ENCODE peak calls at places on chromosomes 1 and 21, in six cellular contexts. C is transverse colon, I is tibial artery, Q is upper lobe of right lung, M is stomach, F is neural progenitor cell. B is an unnamed sample. For H3K4me1 and H3K27me3, the result is how much of the 10 kb centered on the place peaks cover.

GRCh38 chr1:89725016-89725380 is 92.1 kb downstream of the LRRC8C start:
- DNase-seq in C (peak), I (no peak), Q (no peak), M (no peak), F (no peak), B (no peak)

GRCh38 chr1:89854140-89854539 is 33.3 kb downstream of the LRRC8D start:
- DNase-seq in C (no peak), I (no peak), Q (no peak), M (no peak), F (no peak), B (no peak)

GRCh38 chr1:93775224-93775623 is 93.6 kb upstream of the BCAR3 start:
- DNase-seq in C (no peak), I (no peak), Q (peak), M (no peak), F (no peak), B (no peak)

GRCh38 chr1:99570486-99571089 is 75.3 kb upstream of the PALMD start:
- DNase-seq in C (no peak), I (no peak), Q (no peak), M (no peak), F (no peak), B (no peak)

GRCh38 chr21:42406201-42406601 is 2.5 kb downstream of the UBASH3A start:
- DNase-seq in C (peak), I (no peak), Q (peak), M (no peak), F (no peak), B (peak)

GRCh38 chr1:65674522-65674921 is 118.2 kb upstream of the PDE4B start:
- DNase-seq in C (no peak), I (no peak), Q (no peak), M (no peak), F (no peak), B (no peak)

GRCh38 chr1:243962541-243962940 is 88.5 kb upstream of the ZBTB18 start:
- DNase-seq in C (no peak), I (no peak), Q (no peak), M (no peak), F (no peak), B (no peak)

GRCh38 chr1:10399487-10399917 is 638 bp downstream of the PGD start:
- DNase-seq in C (no peak), I (peak), Q (peak), M (no peak), F (no peak), B (no peak)

GRCh38 chr1:93964777-93965200 is 55.6 kb upstream of the GCLM start:
- DNase-seq in C (no peak), I (no peak), Q (no peak), M (no peak), F (no peak), B (no peak)

GRCh38 chr21:41765393-41765950 is 1.4 kb downstream of the RIPK4 start:
- DNase-seq in C (no peak), I (no peak), Q (no peak), M (no peak), F (no peak), B (no peak)

GRCh38 chr1:40435471-40435870 is 14.8 kb upstream of the ZFP69B start:
- DNase-seq in C (no peak), I (no peak), Q (no peak), M (no peak), F (no peak), B (no peak)

GRCh38 chr1:10730985-10731384 is 65.5 kb downstream of the CASZ1 start:
- DNase-seq in C (no peak), I (no peak), Q (no peak), M (no peak), F (no peak), B (no peak)

GRCh38 chr1:231695439-231696255 is 69.1 kb downstream of the DISC1 start:
- DNase-seq in C (no peak), I (no peak), Q (no peak), M (no peak), F (no peak), B (no peak)

GRCh38 chr1:200316148-200316803 is 93.6 kb downstream of the ZNF281 start:
- DNase-seq in C (no peak), I (no peak), Q (no peak), M (no peak), F (no peak), B (no peak)

GRCh38 chr1:224052767-224053166 is 61.1 kb upstream of the FBXO28 start:
- DNase-seq in C (no peak), I (no peak), Q (no peak), M (no peak), F (no peak), B (no peak)

GRCh38 chr1:90614872-90615271 is 102.2 kb downstream of the BARHL2 start:
- DNase-seq in C (no peak), I (no peak), Q (no peak), M (no peak), F (peak), B (no peak)

GRCh38 chr1:45095450-45095849 is 83.4 kb downstream of the UROD start:
- DNase-seq in C (no peak), I (no peak), Q (no peak), M (no peak), F (no peak), B (no peak)

GRCh38 chr1:184297244-184297750 is 89.5 kb upstream of the C1orf21 start:
- DNase-seq in C (no peak), I (no peak), Q (no peak), M (no peak), F (no peak), B (no peak)

GRCh38 chr1:154326546-154327465 is 1.5 kb downstream of the ATP8B2 start:
- DNase-seq in C (no peak), I (peak), Q (no peak), M (no peak), F (no peak), B (no peak)

GRCh38 chr1:243513726-243514491 is 258.1 kb downstream of the SDCCAG8 start:
- DNase-seq in C (no peak), I (no peak), Q (no peak), M (no peak), F (no peak), B (no peak)

GRCh38 chr1:161084205-161084988 is 5.0 kb downstream of the NECTIN4 start:
- DNase-seq in C (no peak), I (no peak), Q (no peak), M (no peak), F (no peak), B (no peak)

GRCh38 chr1:26353210-26353859 is 595 bp downstream of the CRYBG2 start:
- DNase-seq in C (no peak), I (no peak), Q (no peak), M (no peak), F (no peak), B (no peak)
- H3K4me1 ChIP-seq in C (under half), I (under half), Q (under half), M (under half), F (under half), B (under half)

GRCh38 chr21:24895885-24896734 is 711.2 kb downstream of the MRPL39 start:
- DNase-seq in C (peak), I (no peak), Q (no peak), M (peak), F (peak), B (no peak)
- TF ChIP-seq CTCF in C (peak), I (no peak), Q (no peak), M (no peak), F (peak), B (no peak)

DNA sequence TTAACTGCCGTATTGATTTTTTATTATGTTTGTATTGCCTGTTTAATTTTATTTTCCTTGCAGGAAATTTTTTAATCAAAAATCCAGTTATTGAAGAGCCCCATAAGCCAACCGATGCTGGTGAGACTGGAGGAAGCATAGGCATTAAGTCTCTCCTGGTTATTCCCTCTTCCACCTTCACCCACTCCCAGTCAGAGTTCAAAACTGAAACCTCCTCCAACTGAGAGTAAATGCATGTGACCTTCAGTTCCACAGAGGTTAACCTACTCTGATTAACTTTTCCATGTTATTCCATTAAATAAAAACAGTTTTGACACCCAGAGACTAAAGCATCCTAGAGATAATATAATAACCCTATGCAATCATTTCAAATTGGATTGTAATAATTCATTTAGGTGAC is 376.7 kb downstream of the SETD4 start:
- DNase-seq in C (no peak), I (no peak), Q (no peak), M (no peak), F (no peak), B (no peak)
- H3K27me3 ChIP-seq in C (under half), I (under half), Q (under half), M (under half), F (under half), B (under half)

GRCh38 chr1:12383001-12383400 is 153.2 kb downstream of the VPS13D start:
- DNase-seq in C (no peak), I (no peak), Q (no peak), M (no peak), F (no peak), B (no peak)

GRCh38 chr1:12387641-12388040 is 157.8 kb downstream of the VPS13D start:
- DNase-seq in C (no peak), I (no peak), Q (no peak), M (no peak), F (no peak), B (no peak)

GRCh38 chr1:12386130-12386529 is 156.3 kb downstream of the VPS13D start:
- DNase-seq in C (no peak), I (no peak), Q (no peak), M (no peak), F (no peak), B (no peak)

GRCh38 chr1:12383786-12384185 is 154.0 kb downstream of the VPS13D start:
- DNase-seq in C (no peak), I (no peak), Q (no peak), M (no peak), F (no peak), B (no peak)

DNA sequence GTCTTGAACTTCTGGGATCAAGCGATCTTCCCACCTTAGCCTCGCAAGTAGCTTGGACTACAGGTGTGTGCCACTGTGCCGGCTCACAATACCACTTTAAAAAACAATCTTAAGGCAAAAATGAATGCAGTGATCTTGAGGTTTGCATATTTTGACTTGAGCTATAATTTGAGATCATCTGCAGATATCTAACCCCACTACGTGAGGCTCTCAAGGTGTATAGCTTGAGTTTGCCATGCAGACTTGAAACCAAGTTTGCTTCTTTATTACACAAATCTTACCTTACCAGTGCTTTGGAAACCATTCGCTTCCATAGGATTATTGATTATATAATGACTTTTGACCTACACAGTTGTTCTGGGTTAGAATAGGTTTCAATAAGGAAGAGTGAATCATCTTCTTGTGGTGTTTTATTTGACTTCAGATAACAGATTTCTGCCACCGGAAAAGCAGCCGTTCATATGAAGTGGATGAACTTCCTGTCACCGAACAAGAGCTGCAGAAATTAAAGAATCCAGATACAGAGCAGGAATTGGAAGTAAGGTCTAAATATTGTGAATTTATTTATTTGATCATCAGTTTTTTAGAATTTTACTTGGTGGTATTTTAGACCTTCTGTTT is 155.1 kb downstream of the VPS13D start:
- DNase-seq in C (no peak), I (no peak), Q (no peak), M (no peak), F (no peak), B (peak)
- H3K4me1 ChIP-seq in C (under half), I (under half), Q (under half), M (under half), F (under half), B (under half)

GRCh38 chr21:40043423-40043822 is 176.2 kb downstream of the PCP4 start:
- DNase-seq in C (no peak), I (no peak), Q (no peak), M (no peak), F (no peak), B (no peak)
- TF ChIP-seq CTCF in C (no peak), I (no peak), Q (no peak), M (no peak), F (no peak), B (no peak)

B was measured in Peyer's patch.